ENCODE peak calls at places on chromosomes 4 and X, in five cellular contexts. One of them, this sample, is unnamed.

GRCh38 chr4:141761926-141762325 is 125.5 kb downstream of the IL15 start:
- DNase-seq in choroid plexus epithelial cell: no peak
- DNase-seq in fibroblast of villous mesenchyme: peak
- DNase-seq in uterus: no peak
- DNase-seq in GM12865: no peak
- DNase-seq in this sample: no peak

GRCh38 chr4:173281420-173282333 is 52.5 kb downstream of the HMGB2 start:
- DNase-seq in fibroblast of villous mesenchyme: no peak
- DNase-seq in uterus: no peak
- DNase-seq in GM12865: no peak
- DNase-seq in choroid plexus epithelial cell: no peak
- DNase-seq in this sample: no peak

GRCh38 chrX:106684207-106684606 is 42.3 kb upstream of the RNF128 start:
- DNase-seq in fibroblast of villous mesenchyme: no peak
- DNase-seq in choroid plexus epithelial cell: no peak
- DNase-seq in GM12865: no peak
- DNase-seq in uterus: no peak
- DNase-seq in this sample: no peak

GRCh38 chr4:76582817-76583087 is 147.7 kb downstream of the SHROOM3 start:
- DNase-seq in choroid plexus epithelial cell: no peak
- DNase-seq in uterus: no peak
- DNase-seq in fibroblast of villous mesenchyme: no peak
- DNase-seq in GM12865: no peak
- DNase-seq in this sample: no peak

GRCh38 chrX:35244088-35244741 is 301.6 kb downstream of the FAM47B start:
- DNase-seq in fibroblast of villous mesenchyme: no peak
- DNase-seq in choroid plexus epithelial cell: no peak
- DNase-seq in GM12865: no peak
- DNase-seq in uterus: no peak
- DNase-seq in this sample: no peak

GRCh38 chr4:21769404-21770147 is 179.0 kb downstream of the KCNIP4 start:
- DNase-seq in GM12865: no peak
- DNase-seq in choroid plexus epithelial cell: peak
- DNase-seq in uterus: no peak
- DNase-seq in fibroblast of villous mesenchyme: peak
- DNase-seq in this sample: peak

GRCh38 chr4:182478475-182478874 is 235.3 kb downstream of the TENM3 start:
- DNase-seq in choroid plexus epithelial cell: peak
- DNase-seq in uterus: no peak
- DNase-seq in GM12865: peak
- DNase-seq in fibroblast of villous mesenchyme: peak
- DNase-seq in this sample: peak

GRCh38 chr4:107956011-107956410 is 24.7 kb downstream of the CYP2U1 start:
- DNase-seq in choroid plexus epithelial cell: peak
- DNase-seq in GM12865: no peak
- DNase-seq in fibroblast of villous mesenchyme: no peak
- DNase-seq in uterus: no peak
- DNase-seq in this sample: no peak

GRCh38 chrX:15749642-15750610 is 11.9 kb downstream of the CA5B start:
- DNase-seq in GM12865: peak
- DNase-seq in uterus: peak
- DNase-seq in choroid plexus epithelial cell: no peak
- DNase-seq in fibroblast of villous mesenchyme: peak
- DNase-seq in this sample: no peak

GRCh38 chr4:108168672-108169562 is at the start of gene LEF1:
- DNase-seq in choroid plexus epithelial cell: peak
- DNase-seq in uterus: no peak
- DNase-seq in GM12865: peak
- DNase-seq in fibroblast of villous mesenchyme: peak
- DNase-seq in this sample: no peak

GRCh38 chr4:2281575-2282343 is 19.9 kb upstream of the MXD4 start:
- DNase-seq in choroid plexus epithelial cell: no peak
- DNase-seq in uterus: no peak
- DNase-seq in GM12865: peak
- DNase-seq in fibroblast of villous mesenchyme: no peak
- DNase-seq in this sample: no peak

GRCh38 chr4:94534401-94535312 is 82.9 kb downstream of the PDLIM5 start:
- DNase-seq in GM12865: peak
- DNase-seq in fibroblast of villous mesenchyme: no peak
- DNase-seq in choroid plexus epithelial cell: no peak
- DNase-seq in uterus: no peak
- DNase-seq in this sample: no peak

GRCh38 chr4:96955691-96956090 is 1115.8 kb downstream of the PDHA2 start:
- DNase-seq in GM12865: no peak
- DNase-seq in uterus: no peak
- DNase-seq in fibroblast of villous mesenchyme: no peak
- DNase-seq in choroid plexus epithelial cell: no peak
- DNase-seq in this sample: no peak

GRCh38 chr4:910366-911091 is 21.6 kb downstream of the GAK start:
- DNase-seq in fibroblast of villous mesenchyme: no peak
- DNase-seq in GM12865: no peak
- DNase-seq in uterus: no peak
- DNase-seq in choroid plexus epithelial cell: no peak
- DNase-seq in this sample: no peak

GRCh38 chrX:38768079-38768478 is 33.2 kb upstream of the MID1IP1 start:
- DNase-seq in fibroblast of villous mesenchyme: peak
- DNase-seq in choroid plexus epithelial cell: peak
- DNase-seq in uterus: no peak
- DNase-seq in GM12865: peak
- DNase-seq in this sample: peak

GRCh38 chrX:141989802-141990201 is 86.1 kb downstream of the MAGEC1 start:
- DNase-seq in uterus: no peak
- DNase-seq in fibroblast of villous mesenchyme: peak
- DNase-seq in choroid plexus epithelial cell: peak
- DNase-seq in GM12865: no peak
- DNase-seq in this sample: no peak

GRCh38 chr4:11842620-11843263 is 414.0 kb upstream of the HS3ST1 start:
- DNase-seq in GM12865: no peak
- DNase-seq in uterus: no peak
- DNase-seq in fibroblast of villous mesenchyme: no peak
- DNase-seq in choroid plexus epithelial cell: no peak
- DNase-seq in this sample: no peak

GRCh38 chrX:78708171-78708570 is 39.3 kb upstream of the LPAR4 start:
- DNase-seq in uterus: no peak
- DNase-seq in choroid plexus epithelial cell: peak
- DNase-seq in GM12865: peak
- DNase-seq in fibroblast of villous mesenchyme: peak
- DNase-seq in this sample: peak

GRCh38 chr4:169439244-169439643 is 168.5 kb upstream of the SH3RF1 start:
- DNase-seq in choroid plexus epithelial cell: peak
- DNase-seq in GM12865: peak
- DNase-seq in uterus: no peak
- DNase-seq in fibroblast of villous mesenchyme: peak
- DNase-seq in this sample: peak

GRCh38 chr4:65661469-65661868 is 8.8 kb downstream of the EPHA5 start:
- DNase-seq in uterus: no peak
- DNase-seq in GM12865: no peak
- DNase-seq in choroid plexus epithelial cell: peak
- DNase-seq in fibroblast of villous mesenchyme: no peak
- DNase-seq in this sample: no peak

GRCh38 chr4:61628727-61629126 is 428.6 kb downstream of the ADGRL3 start:
- DNase-seq in choroid plexus epithelial cell: no peak
- DNase-seq in uterus: no peak
- DNase-seq in fibroblast of villous mesenchyme: no peak
- DNase-seq in GM12865: no peak
- DNase-seq in this sample: no peak

GRCh38 chr4:29805245-29805644 is 914.9 kb upstream of the PCDH7 start:
- DNase-seq in fibroblast of villous mesenchyme: no peak
- DNase-seq in uterus: no peak
- DNase-seq in GM12865: no peak
- DNase-seq in choroid plexus epithelial cell: no peak
- DNase-seq in this sample: no peak

GRCh38 chr4:173288296-173288695 is 45.9 kb downstream of the HMGB2 start:
- DNase-seq in uterus: peak
- DNase-seq in choroid plexus epithelial cell: peak
- DNase-seq in fibroblast of villous mesenchyme: peak
- DNase-seq in GM12865: peak
- DNase-seq in this sample: no peak

GRCh38 chr4:4386736-4387392 is at the start of gene NSG1:
- DNase-seq in uterus: no peak
- DNase-seq in GM12865: peak
- DNase-seq in choroid plexus epithelial cell: peak
- DNase-seq in fibroblast of villous mesenchyme: peak
- DNase-seq in this sample: no peak

GRCh38 chr4:8308856-8309771 is 39.6 kb downstream of the HTRA3 start:
- DNase-seq in choroid plexus epithelial cell: peak
- DNase-seq in fibroblast of villous mesenchyme: peak
- DNase-seq in uterus: peak
- DNase-seq in GM12865: no peak
- DNase-seq in this sample: no peak

GRCh38 chr4:153223935-153224334 is 19.7 kb downstream of the TRIM2 start:
- DNase-seq in choroid plexus epithelial cell: no peak
- DNase-seq in GM12865: no peak
- DNase-seq in fibroblast of villous mesenchyme: no peak
- DNase-seq in uterus: no peak
- DNase-seq in this sample: no peak

GRCh38 chrX:70262952-70263567 is 3.1 kb upstream of the P2RY4 start:
- DNase-seq in choroid plexus epithelial cell: peak
- DNase-seq in GM12865: peak
- DNase-seq in fibroblast of villous mesenchyme: peak
- DNase-seq in uterus: no peak
- DNase-seq in this sample: no peak

GRCh38 chrX:420496-421223 is 34.0 kb upstream of the PPP2R3B start:
- DNase-seq in GM12865: no peak
- DNase-seq in choroid plexus epithelial cell: no peak
- DNase-seq in uterus: no peak
- DNase-seq in fibroblast of villous mesenchyme: no peak
- DNase-seq in this sample: no peak

DNA sequence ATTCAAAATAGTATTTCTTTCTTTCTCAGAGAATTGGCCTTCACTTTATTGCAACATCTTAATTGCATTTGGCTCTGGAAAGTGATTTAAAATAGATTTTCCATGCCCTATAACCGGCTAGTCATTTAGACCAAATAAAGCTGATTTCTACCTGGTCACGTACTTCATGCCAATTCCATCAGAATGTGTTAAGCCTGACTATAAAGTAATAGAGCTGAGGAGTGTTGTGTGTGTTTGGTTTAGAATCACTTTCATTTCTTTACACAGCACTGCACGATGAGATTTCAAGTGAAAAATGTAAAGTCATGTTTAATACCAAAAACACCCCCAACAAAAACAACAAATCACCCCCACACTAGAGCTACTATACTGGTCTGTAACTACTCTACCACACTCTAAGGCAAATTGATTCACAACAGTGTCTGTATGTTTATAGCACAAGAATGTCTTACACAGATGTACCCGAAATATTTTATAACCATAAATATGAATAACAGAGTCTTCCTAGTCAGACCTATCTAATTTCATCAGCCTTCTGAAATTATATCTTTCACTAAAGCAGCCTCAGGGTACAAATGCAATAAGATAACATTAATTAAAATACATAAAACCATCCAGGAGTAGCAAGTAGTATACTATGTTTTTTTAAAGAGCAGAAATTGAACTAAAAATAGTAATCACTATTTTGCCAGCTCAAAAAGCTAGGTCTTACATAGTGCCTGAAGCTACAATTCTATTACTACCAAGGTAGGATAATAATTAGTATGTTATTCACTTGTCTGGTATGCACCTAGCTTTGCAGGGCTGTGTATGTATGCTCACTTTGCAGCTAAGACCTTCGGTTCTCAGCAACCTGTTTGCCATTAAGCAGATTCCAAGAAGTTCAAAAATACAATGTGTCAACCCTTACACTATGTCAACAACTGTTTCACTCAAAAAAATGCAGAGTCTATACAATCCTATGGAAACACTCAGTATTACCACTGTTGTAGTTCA is 28.4 kb downstream of the APBB2 start:
- DNase-seq in GM12865: no peak
- DNase-seq in choroid plexus epithelial cell: peak
- DNase-seq in uterus: no peak
- DNase-seq in fibroblast of villous mesenchyme: peak
- DNase-seq in this sample: no peak
- H3K4me3 ChIP-seq in GM12865: peak
- H3K4me3 ChIP-seq in choroid plexus epithelial cell: no peak
- H3K4me3 ChIP-seq in uterus: no peak
- H3K4me3 ChIP-seq in fibroblast of villous mesenchyme: peak
- H3K4me3 ChIP-seq in this sample: no peak

GRCh38 chr4:87007345-87008181 is 72.8 kb downstream of the AFF1 start:
- DNase-seq in GM12865: peak
- DNase-seq in choroid plexus epithelial cell: peak
- DNase-seq in fibroblast of villous mesenchyme: peak
- DNase-seq in uterus: peak
- DNase-seq in this sample: peak
- TF ChIP-seq CTCF in GM12865: no peak
- TF ChIP-seq CTCF in choroid plexus epithelial cell: no peak
- TF ChIP-seq CTCF in fibroblast of villous mesenchyme: no peak
- TF ChIP-seq CTCF in uterus: no peak
- TF ChIP-seq CTCF in this sample: no peak

GRCh38 chrX:153644356-153645125 is 2.5 kb upstream of the DUSP9 start:
- DNase-seq in uterus: peak
- DNase-seq in GM12865: no peak
- DNase-seq in choroid plexus epithelial cell: no peak
- DNase-seq in fibroblast of villous mesenchyme: no peak
- DNase-seq in this sample: no peak
- H3K4me3 ChIP-seq in uterus: no peak
- H3K4me3 ChIP-seq in GM12865: no peak
- H3K4me3 ChIP-seq in choroid plexus epithelial cell: no peak
- H3K4me3 ChIP-seq in fibroblast of villous mesenchyme: no peak
- H3K4me3 ChIP-seq in this sample: no peak

GRCh38 chr4:117893207-117893606 is 141.1 kb upstream of the NDST3 start:
- DNase-seq in GM12865: no peak
- DNase-seq in choroid plexus epithelial cell: no peak
- DNase-seq in fibroblast of villous mesenchyme: no peak
- DNase-seq in uterus: no peak
- DNase-seq in this sample: no peak
- TF ChIP-seq CTCF in GM12865: no peak
- TF ChIP-seq CTCF in choroid plexus epithelial cell: no peak
- TF ChIP-seq CTCF in fibroblast of villous mesenchyme: no peak
- TF ChIP-seq CTCF in uterus: no peak
- TF ChIP-seq CTCF in this sample: no peak

GRCh38 chrX:25012793-25013592 is 2.8 kb downstream of the ARX start:
- DNase-seq in uterus: no peak
- DNase-seq in choroid plexus epithelial cell: no peak
- DNase-seq in fibroblast of villous mesenchyme: no peak
- DNase-seq in GM12865: peak
- DNase-seq in this sample: no peak
- H3K4me3 ChIP-seq in uterus: peak
- H3K4me3 ChIP-seq in choroid plexus epithelial cell: no peak
- H3K4me3 ChIP-seq in fibroblast of villous mesenchyme: no peak
- H3K4me3 ChIP-seq in GM12865: peak
- H3K4me3 ChIP-seq in this sample: no peak

GRCh38 chr4:53620956-53621355 is 29.7 kb upstream of the LNX1 start:
- DNase-seq in uterus: no peak
- DNase-seq in choroid plexus epithelial cell: peak
- DNase-seq in GM12865: no peak
- DNase-seq in fibroblast of villous mesenchyme: no peak
- DNase-seq in this sample: no peak
- TF ChIP-seq CTCF in uterus: no peak
- TF ChIP-seq CTCF in choroid plexus epithelial cell: peak
- TF ChIP-seq CTCF in GM12865: no peak
- TF ChIP-seq CTCF in fibroblast of villous mesenchyme: peak
- TF ChIP-seq CTCF in this sample: peak

GRCh38 chr4:121182296-121182695 is 18.2 kb upstream of the TNIP3 start:
- DNase-seq in uterus: no peak
- DNase-seq in choroid plexus epithelial cell: peak
- DNase-seq in GM12865: peak
- DNase-seq in fibroblast of villous mesenchyme: peak
- DNase-seq in this sample: no peak
- H3K4me3 ChIP-seq in uterus: no peak
- H3K4me3 ChIP-seq in choroid plexus epithelial cell: peak
- H3K4me3 ChIP-seq in GM12865: peak
- H3K4me3 ChIP-seq in fibroblast of villous mesenchyme: no peak
- H3K4me3 ChIP-seq in this sample: no peak

GRCh38 chrX:104270916-104271512 is 16.3 kb upstream of the ESX1 start:
- DNase-seq in GM12865: peak
- DNase-seq in uterus: peak
- DNase-seq in choroid plexus epithelial cell: peak
- DNase-seq in fibroblast of villous mesenchyme: peak
- DNase-seq in this sample: peak
- TF ChIP-seq CTCF in GM12865: peak
- TF ChIP-seq CTCF in uterus: peak
- TF ChIP-seq CTCF in choroid plexus epithelial cell: peak
- TF ChIP-seq CTCF in fibroblast of villous mesenchyme: peak
- TF ChIP-seq CTCF in this sample: peak

This sample was measured in astrocyte of the cerebellum.